ENCODE peak calls at places on chromosomes 16 and 17, in five cellular contexts. Q is A549, L is mucosa of descending colon, V is HFFc6, W is GM13977. X is an unnamed sample.

GRCh38 chr16:64823676-64824075 is 298.2 kb downstream of the CDH11 start:
- DNase-seq in V (no peak), W (no peak), Q (no peak), L (no peak), X (no peak)

GRCh38 chr17:42179911-42180410 is 981 bp downstream of the KCNH4 start:
- DNase-seq in Q (peak), V (no peak), L (peak), W (no peak), X (peak)

GRCh38 chr16:55443434-55443833 is 35.6 kb upstream of the MMP2 start:
- DNase-seq in Q (no peak), W (no peak), V (no peak), L (no peak), X (no peak)

GRCh38 chr16:70701998-70702397 is 16.1 kb upstream of the MTSS2 start:
- DNase-seq in V (no peak), L (no peak), Q (no peak), W (no peak), X (no peak)

GRCh38 chr16:54412777-54413455 is 126.3 kb upstream of the IRX3 start:
- DNase-seq in V (no peak), L (no peak), Q (no peak), W (no peak), X (no peak)

GRCh38 chr16:85400305-85401205 is 212.6 kb upstream of the GSE1 start:
- DNase-seq in L (no peak), W (no peak), Q (no peak), V (no peak), X (no peak)

GRCh38 chr17:50661795-50662391 is 27.2 kb downstream of the ABCC3 start:
- DNase-seq in Q (peak), V (peak), L (peak), W (no peak), X (no peak)

GRCh38 chr17:69084911-69085310 is 24.2 kb upstream of the ABCA9 start:
- DNase-seq in L (peak), V (no peak), W (no peak), Q (peak), X (no peak)

GRCh38 chr17:7716901-7717755 is at the start of gene DNAH2:
- DNase-seq in W (peak), Q (peak), V (peak), L (peak), X (peak)

GRCh38 chr17:80603380-80603779 is 58.7 kb downstream of the RPTOR start:
- DNase-seq in V (no peak), Q (no peak), W (no peak), L (no peak), X (no peak)

GRCh38 chr16:14509055-14509454 is 121.0 kb downstream of the PARN start:
- DNase-seq in V (no peak), W (no peak), L (no peak), Q (peak), X (no peak)

GRCh38 chr16:64596196-64596595 is 525.7 kb downstream of the CDH11 start:
- DNase-seq in W (no peak), V (no peak), Q (no peak), L (no peak), X (no peak)

GRCh38 chr16:19879241-19879792 is 5.3 kb downstream of the GPRC5B start:
- DNase-seq in W (no peak), V (peak), L (no peak), Q (peak), X (no peak)

GRCh38 chr16:65113441-65113840 is 8.4 kb downstream of the CDH11 start:
- DNase-seq in W (no peak), V (no peak), Q (no peak), L (no peak), X (no peak)

GRCh38 chr17:6556121-6557039 is at the start of gene PITPNM3:
- DNase-seq in Q (no peak), L (peak), W (peak), V (no peak), X (no peak)

GRCh38 chr17:6558276-6558675 is 1.9 kb upstream of the PITPNM3 start:
- DNase-seq in V (no peak), W (no peak), L (no peak), Q (no peak), X (no peak)

GRCh38 chr17:6555331-6556120 is 829 bp downstream of the PITPNM3 start:
- DNase-seq in W (no peak), Q (no peak), V (no peak), L (peak), X (no peak)

GRCh38 chr17:6558932-6559752 is 2.8 kb upstream of the PITPNM3 start:
- DNase-seq in Q (no peak), L (no peak), W (no peak), V (no peak), X (no peak)

DNA sequence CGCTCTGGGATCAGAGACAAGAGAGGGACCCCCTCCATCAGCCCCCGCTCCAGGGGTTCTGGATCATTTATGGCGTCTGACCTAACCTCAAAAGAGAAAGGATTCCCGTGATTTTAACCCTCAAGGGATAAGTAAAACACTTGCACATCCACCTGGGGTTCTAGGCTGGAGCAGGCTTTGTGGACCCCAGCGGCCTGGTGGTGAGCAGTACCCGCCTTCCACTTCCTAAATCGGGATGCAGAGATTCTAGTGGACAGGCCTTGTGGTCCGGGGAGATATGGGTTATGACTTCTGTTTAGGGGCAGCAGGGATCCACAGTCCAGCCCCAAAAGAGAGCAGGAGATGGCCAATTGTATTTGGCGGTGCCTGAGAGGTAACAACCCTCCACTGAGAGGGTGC is 684 bp upstream of the PITPNM3 start:
- DNase-seq in L (no peak), Q (no peak), W (no peak), V (no peak), X (no peak)
- TF ChIP-seq CTCF in L (no peak), Q (no peak), W (no peak), V (no peak), X (no peak)

DNA sequence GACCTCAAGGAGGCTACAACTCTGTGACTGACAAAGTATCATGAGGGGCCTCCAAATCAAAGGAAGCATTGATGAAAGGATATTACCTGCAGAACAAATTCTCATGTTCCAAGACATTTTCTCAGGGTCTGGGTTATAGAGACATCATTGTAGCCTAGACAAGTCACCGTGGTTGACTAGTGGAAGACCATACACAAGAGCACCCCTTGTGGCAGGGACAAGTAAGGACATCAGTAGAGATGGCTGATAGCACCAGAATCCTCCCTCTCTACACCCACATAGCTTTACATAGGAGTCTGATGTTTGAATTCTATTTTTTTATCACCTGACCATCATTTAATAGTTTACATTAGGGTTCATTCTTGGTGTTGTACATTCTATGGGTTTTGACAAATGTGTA is 32.5 kb upstream of the CDH8 start:
- DNase-seq in W (no peak), L (no peak), V (no peak), Q (peak), X (no peak)
- TF ChIP-seq CTCF in W (peak), L (no peak), V (no peak), Q (no peak), X (peak)

GRCh38 chr16:84183911-84184310 is 2.9 kb downstream of the TAF1C start:
- DNase-seq in W (no peak), Q (peak), L (no peak), V (no peak), X (no peak)
- TF ChIP-seq CTCF in W (no peak), Q (peak), L (no peak), V (no peak), X (no peak)

GRCh38 chr16:68629315-68629900 is 15.7 kb upstream of the CDH3 start:
- DNase-seq in W (no peak), Q (no peak), V (no peak), L (no peak), X (no peak)
- TF ChIP-seq CTCF in W (no peak), Q (no peak), V (no peak), L (no peak), X (no peak)

GRCh38 chr16:24993722-24994686 is 21.2 kb downstream of the ARHGAP17 start:
- DNase-seq in Q (peak), L (peak), V (peak), W (no peak), X (no peak)

GRCh38 chr16:24996731-24997130 is 18.4 kb downstream of the ARHGAP17 start:
- DNase-seq in V (no peak), W (no peak), L (no peak), Q (no peak), X (no peak)

GRCh38 chr16:24995033-24995432 is 20.1 kb downstream of the ARHGAP17 start:
- DNase-seq in V (no peak), W (no peak), L (no peak), Q (no peak), X (no peak)

GRCh38 chr16:24996301-24996700 is 18.9 kb downstream of the ARHGAP17 start:
- DNase-seq in W (no peak), L (no peak), Q (no peak), V (no peak), X (no peak)

GRCh38 chr16:24995469-24995868 is 19.7 kb downstream of the ARHGAP17 start:
- DNase-seq in W (no peak), V (no peak), L (no peak), Q (peak), X (no peak)
- TF ChIP-seq CTCF in W (peak), V (peak), L (no peak), Q (no peak), X (no peak)

DNA sequence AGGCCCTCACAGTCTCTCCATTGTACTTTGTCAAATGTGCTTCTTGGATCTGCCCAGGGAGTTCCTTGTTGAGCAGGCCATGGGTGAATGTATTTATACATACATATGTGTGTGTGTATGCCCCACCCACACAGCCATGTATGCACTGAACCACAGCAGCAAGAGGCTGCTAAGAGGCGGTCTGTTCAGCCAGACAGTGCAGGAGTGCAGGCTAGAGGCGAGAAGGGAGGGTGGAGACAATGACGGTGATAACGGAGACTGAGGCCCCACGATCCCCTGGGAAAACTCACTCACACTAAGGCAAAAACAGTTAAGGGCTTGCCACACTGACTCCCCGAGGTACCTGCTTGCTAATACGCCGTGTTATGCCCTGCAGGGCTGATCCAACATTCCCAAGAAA is 151.0 kb upstream of the CDC42EP4 start:
- DNase-seq in V (no peak), L (no peak), W (no peak), Q (no peak), X (no peak)
- TF ChIP-seq CTCF in V (no peak), L (no peak), W (no peak), Q (no peak), X (no peak)

DNA sequence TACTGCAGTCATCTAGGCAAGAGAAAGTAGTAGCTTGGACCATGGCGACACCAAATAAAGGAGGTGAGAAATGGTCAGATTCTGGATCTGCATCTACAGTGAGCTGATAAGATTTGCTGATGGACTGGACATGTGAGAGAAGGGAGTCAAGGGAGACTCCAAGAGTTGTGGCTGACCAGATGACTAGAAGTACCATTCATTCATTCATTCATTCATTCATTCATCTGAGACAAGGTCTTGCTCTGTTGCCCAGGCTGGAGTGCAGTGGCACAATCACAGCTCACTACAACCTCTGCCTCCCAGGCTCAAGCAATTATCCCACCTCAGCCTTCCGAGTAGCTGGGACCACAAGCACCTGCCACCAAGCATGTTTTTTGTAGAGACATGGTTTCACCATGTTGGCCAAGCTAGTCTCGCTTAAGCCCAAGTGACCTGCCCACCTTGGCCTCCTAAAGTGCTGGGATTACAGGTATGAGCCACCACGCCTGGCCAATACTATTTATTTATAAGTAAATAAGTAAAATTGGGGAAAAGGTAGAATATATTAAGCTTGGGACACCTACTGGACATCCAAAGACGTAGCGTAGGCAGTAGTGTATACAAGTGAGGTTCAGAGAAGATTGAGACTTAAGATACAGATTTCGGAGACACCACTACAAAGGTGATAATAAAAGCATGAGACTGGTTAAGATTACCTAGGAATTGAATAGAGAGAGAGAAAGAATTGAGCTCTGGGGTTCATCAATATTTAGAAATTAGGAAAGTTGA is 15.7 kb upstream of the RNF43 start:
- DNase-seq in L (no peak), V (no peak), Q (no peak), W (no peak), X (no peak)
- TF ChIP-seq CTCF in L (no peak), V (peak), Q (no peak), W (no peak), X (peak)

DNA sequence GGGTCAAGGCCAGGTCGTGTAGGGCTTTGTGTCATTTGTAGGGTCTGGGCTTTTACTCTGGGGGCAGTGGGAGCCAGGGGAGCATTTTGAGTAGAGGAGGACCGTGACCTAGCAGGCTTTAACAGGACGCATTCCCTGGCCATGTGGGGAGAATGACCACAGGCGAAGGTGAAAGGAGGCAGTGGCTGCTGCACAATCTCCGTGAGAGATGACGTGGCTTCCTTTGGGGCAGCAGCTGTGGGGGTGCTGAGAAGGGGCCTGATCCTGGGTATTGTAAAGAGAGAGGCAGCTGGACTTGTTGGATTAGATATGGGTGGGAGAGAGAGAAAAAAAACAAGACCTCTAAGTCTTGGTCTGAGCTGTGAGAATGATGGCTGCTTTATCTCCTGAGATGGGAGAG is 46.0 kb downstream of the KATNIP start:
- DNase-seq in W (no peak), Q (no peak), L (no peak), V (no peak), X (no peak)
- TF ChIP-seq CTCF in W (no peak), Q (no peak), L (no peak), V (no peak), X (no peak)

GRCh38 chr17:57676543-57676942 is 68.6 kb downstream of the CCDC182 start:
- DNase-seq in V (no peak), Q (no peak), W (no peak), L (no peak), X (no peak)

GRCh38 chr17:57675427-57675826 is 69.7 kb downstream of the CCDC182 start:
- DNase-seq in V (no peak), W (no peak), Q (no peak), L (no peak), X (no peak)

GRCh38 chr17:57675988-57676387 is 69.1 kb downstream of the CCDC182 start:
- DNase-seq in V (no peak), Q (no peak), W (no peak), L (no peak), X (no peak)

GRCh38 chr17:57672971-57673370 is 72.1 kb downstream of the CCDC182 start:
- DNase-seq in Q (no peak), V (no peak), W (peak), L (no peak), X (no peak)

DNA sequence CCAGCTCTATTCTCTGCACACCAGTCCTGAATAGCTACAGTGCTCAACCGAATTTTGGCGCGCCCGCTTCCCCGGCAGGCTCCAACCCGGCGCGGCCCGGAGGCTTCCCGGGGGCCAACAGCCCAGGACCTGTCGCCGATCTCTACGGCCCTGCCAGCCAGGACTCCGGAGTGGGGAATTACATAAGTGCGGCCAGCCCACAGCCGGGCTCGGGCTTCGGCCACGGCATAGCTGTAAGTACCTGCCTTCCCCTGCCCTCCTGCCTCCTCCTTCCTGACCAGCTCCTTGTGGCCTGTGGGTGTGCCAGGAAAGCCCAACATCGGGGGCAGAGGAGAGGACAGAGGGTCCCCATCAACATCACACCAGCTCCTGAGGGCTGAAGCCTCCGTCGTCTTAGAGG is 70.2 kb downstream of the CCDC182 start:
- DNase-seq in W (no peak), L (no peak), Q (no peak), V (no peak), X (no peak)
- TF ChIP-seq CTCF in W (no peak), L (no peak), Q (no peak), V (no peak), X (no peak)

DNA sequence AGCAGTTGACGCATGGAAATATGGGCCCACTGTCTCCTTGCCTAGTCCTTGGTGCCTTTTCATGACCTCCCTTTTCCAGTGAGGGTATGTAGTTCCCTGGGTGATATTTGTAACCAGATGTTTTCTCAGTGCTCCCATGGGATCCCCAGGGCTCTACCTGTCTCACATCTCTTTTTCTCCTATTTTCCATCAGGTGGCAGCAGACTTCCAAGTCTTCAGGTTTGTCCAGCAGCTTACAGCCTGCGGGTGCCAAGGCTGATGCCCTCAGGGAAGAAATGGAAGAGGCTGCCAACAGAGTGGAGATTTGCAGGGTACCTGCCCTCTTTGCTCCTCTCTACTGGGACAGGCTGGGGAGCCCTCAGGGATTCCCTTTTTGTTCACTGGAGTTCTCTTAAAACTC is 89.1 kb downstream of the ELAC2 start:
- DNase-seq in L (no peak), W (no peak), Q (peak), V (no peak), X (no peak)
- TF ChIP-seq CTCF in L (no peak), W (peak), Q (peak), V (peak), X (peak)

X was measured in neural crest cell.